ENCODE peak calls at places on chromosomes 1 and 21, in six cellular contexts. T is BJ; V is neural crest cell; W is CD4-positive, CD25-positive, alpha-beta regulatory T cell; U is stomach; X is adipocyte. I is an unnamed sample.

GRCh38 chr1:41852091-41852490 is 66.6 kb downstream of the HIVEP3 start:
- DNase-seq in V (no peak), X (no peak), W (no peak), T (no peak), U (no peak), I (no peak)

GRCh38 chr21:46109251-46110221 is 11.6 kb downstream of the COL6A2 start:
- DNase-seq in X (no peak), U (peak), T (no peak), V (no peak), W (no peak), I (peak)

GRCh38 chr21:46620846-46621245 is 14.6 kb upstream of the PRMT2 start:
- DNase-seq in V (no peak), X (no peak), W (no peak), T (no peak), U (no peak), I (no peak)

GRCh38 chr21:45055861-45056260 is 18.5 kb upstream of the ADARB1 start:
- DNase-seq in U (no peak), W (no peak), T (no peak), V (no peak), X (no peak), I (peak)

GRCh38 chr1:200021537-200022238 is 5.8 kb upstream of the NR5A2 start:
- DNase-seq in V (no peak), X (no peak), T (no peak), W (no peak), U (no peak), I (no peak)

GRCh38 chr1:157429841-157430240 is 122.5 kb downstream of the FCRL5 start:
- DNase-seq in W (no peak), V (no peak), U (no peak), T (no peak), X (peak), I (no peak)

GRCh38 chr1:175757381-175758015 is 14.1 kb upstream of the TNR start:
- DNase-seq in U (peak), X (no peak), W (no peak), T (no peak), V (peak), I (peak)

GRCh38 chr1:116918714-116919357 is 9.1 kb downstream of the PTGFRN start:
- DNase-seq in X (no peak), W (no peak), V (no peak), T (no peak), U (no peak), I (no peak)

GRCh38 chr1:27554293-27554692 is 49.7 kb downstream of the AHDC1 start:
- DNase-seq in U (no peak), W (no peak), T (no peak), X (no peak), V (no peak), I (no peak)

GRCh38 chr1:168803696-168804510 is 74.9 kb upstream of the DPT start:
- DNase-seq in W (no peak), V (peak), U (no peak), X (no peak), T (no peak), I (no peak)

GRCh38 chr1:23019851-23020625 is 770 bp downstream of the KDM1A start:
- DNase-seq in U (no peak), T (no peak), X (peak), W (no peak), V (peak), I (peak)

GRCh38 chr1:160179336-160179735 is 11.0 kb upstream of the CASQ1 start:
- DNase-seq in W (no peak), X (no peak), V (no peak), T (no peak), U (no peak), I (no peak)

GRCh38 chr1:231557898-231558710 is 29.6 kb downstream of the TSNAX start:
- DNase-seq in T (no peak), U (no peak), W (no peak), V (no peak), X (peak), I (peak)

GRCh38 chr1:22738069-22738435 is 27.4 kb downstream of the EPHB2 start:
- DNase-seq in U (no peak), V (no peak), T (no peak), W (no peak), X (no peak), I (no peak)

GRCh38 chr1:45001011-45001481 is 10.1 kb downstream of the HECTD3 start:
- DNase-seq in U (peak), W (no peak), X (no peak), V (no peak), T (no peak), I (no peak)

GRCh38 chr1:159067699-159068621 is 8.6 kb downstream of the AIM2 start:
- DNase-seq in U (no peak), X (no peak), V (no peak), W (no peak), T (no peak), I (no peak)

I was measured in GM03348.